ENCODE peak calls at places on chromosomes 5 and 9, in six cellular contexts. T is neuronal stem cell; U is effector memory CD4-positive, alpha-beta T cell; E is colonic mucosa; R is A549; M is spleen. X is an unnamed sample.

GRCh38 chr5:66242050-66242449 is 98.0 kb downstream of the SREK1 start:
- DNase-seq in M (no peak), E (no peak), R (no peak), T (no peak), U (no peak), X (no peak)

GRCh38 chr9:88917375-88917774 is 73.9 kb upstream of the S1PR3 start:
- DNase-seq in T (no peak), E (no peak), U (no peak), R (no peak), M (no peak), X (no peak)

GRCh38 chr5:136656811-136657210 is 291.5 kb upstream of the TRPC7 start:
- DNase-seq in T (no peak), R (peak; percentile 6), M (no peak), E (no peak), U (no peak), X (no peak)

GRCh38 chr9:133939845-133940244 is 52.3 kb downstream of the VAV2 start:
- DNase-seq in U (no peak), E (no peak), T (no peak), M (peak; percentile 64), R (no peak), X (no peak)

GRCh38 chr9:102986425-102986824 is 8.7 kb upstream of the CYLC2 start:
- DNase-seq in R (no peak), T (no peak), M (no peak), U (no peak), E (no peak), X (no peak)

GRCh38 chr5:115396698-115397097 is 100.2 kb upstream of the CCDC112 start:
- DNase-seq in M (no peak), R (no peak), U (no peak), T (no peak), E (no peak), X (no peak)

GRCh38 chr5:96049398-96050272 is 88.0 kb upstream of the ELL2 start:
- DNase-seq in U (no peak), T (no peak), R (peak; percentile 27), M (no peak), E (no peak), X (no peak)

GRCh38 chr9:118578467-118578866 is 790.8 kb downstream of the BRINP1 start:
- DNase-seq in E (no peak), R (no peak), U (no peak), T (no peak), M (no peak), X (no peak)

GRCh38 chr9:129235931-129236331 is 57.9 kb upstream of the IER5L start:
- DNase-seq in T (no peak), E (no peak), M (peak; percentile 84), U (peak; percentile 59), R (no peak), X (peak; percentile 37)

GRCh38 chr5:145510324-145510723 is 324.8 kb downstream of the PRELID2 start:
- DNase-seq in R (no peak), T (no peak), M (no peak), E (no peak), U (no peak), X (no peak)

GRCh38 chr9:88801214-88801796 is 190.0 kb upstream of the S1PR3 start:
- DNase-seq in U (no peak), E (no peak), M (no peak), R (no peak), T (no peak), X (no peak)

GRCh38 chr5:157989296-157989695 is 130.4 kb upstream of the CLINT1 start:
- DNase-seq in T (no peak), U (no peak), R (no peak), M (no peak), E (no peak), X (no peak)

GRCh38 chr9:30172206-30172605 is 2212.2 kb upstream of the ACO1 start:
- DNase-seq in M (no peak), T (no peak), E (no peak), U (no peak), R (no peak), X (no peak)

GRCh38 chr5:44914221-44914620 is 105.5 kb downstream of the MRPS30 start:
- DNase-seq in T (no peak), U (no peak), E (no peak), R (no peak), M (no peak), X (no peak)

GRCh38 chr5:174491761-174492350 is 232.5 kb upstream of the MSX2 start:
- DNase-seq in E (no peak), T (no peak), R (no peak), M (no peak), U (no peak), X (no peak)

GRCh38 chr5:10975915-10976314 is 214.9 kb upstream of the DAP start:
- DNase-seq in U (no peak), M (no peak), R (no peak), E (no peak), T (no peak), X (no peak)

GRCh38 chr5:173318338-173318737 is 9.9 kb downstream of the STC2 start:
- DNase-seq in U (no peak), T (no peak), R (no peak), M (no peak), E (no peak), X (no peak)

GRCh38 chr5:173318881-173319609 is 9.2 kb downstream of the STC2 start:
- DNase-seq in E (no peak), M (peak; percentile 31), R (no peak), T (no peak), U (no peak), X (no peak)

GRCh38 chr5:173316463-173317020 is 11.7 kb downstream of the STC2 start:
- DNase-seq in U (no peak), R (no peak), M (no peak), T (no peak), E (no peak), X (no peak)

GRCh38 chr5:173317091-173317685 is 11.0 kb downstream of the STC2 start:
- DNase-seq in R (no peak), U (no peak), E (no peak), T (no peak), M (peak; percentile 62), X (no peak)

DNA sequence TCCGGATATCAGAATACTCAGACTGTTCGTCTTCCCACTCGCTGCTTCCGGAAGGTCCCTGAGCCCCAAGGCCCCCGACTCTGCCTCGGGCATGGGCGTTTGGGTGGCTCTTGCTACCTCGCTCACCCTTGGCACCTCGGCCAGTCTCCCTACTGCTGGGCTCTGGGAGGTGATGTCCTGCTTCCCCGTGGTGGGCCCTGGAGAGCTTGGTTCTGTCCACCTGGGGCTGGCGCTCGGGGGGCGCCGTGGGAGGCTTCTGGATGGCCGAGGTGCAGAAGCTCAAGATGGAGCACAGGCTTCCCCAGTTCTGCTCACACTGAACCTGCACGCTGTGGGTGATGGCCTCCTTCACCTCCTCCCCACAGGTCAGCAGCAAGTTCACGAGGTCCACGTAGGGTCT is 10.4 kb downstream of the STC2 start:
- DNase-seq in E (no peak), T (no peak), U (no peak), M (peak; percentile 59), R (no peak), X (no peak)
- H3K4me1 ChIP-seq in E (no peaks in the 10 kb centered on the region), T (peaks cover 12% of the 10 kb centered on the region), U (no peaks in the 10 kb centered on the region), M (no peaks in the 10 kb centered on the region), R (no peaks in the 10 kb centered on the region), X (no peaks in the 10 kb centered on the region)

GRCh38 chr5:113612060-113612496 is 98.6 kb downstream of the YTHDC2 start:
- DNase-seq in U (no peak), R (peak; percentile 35), T (peak; percentile 11), E (no peak), M (no peak), X (peak; percentile 20)

GRCh38 chr5:113615708-113616107 is 102.2 kb downstream of the YTHDC2 start:
- DNase-seq in R (no peak), E (no peak), M (no peak), U (no peak), T (no peak), X (no peak)

GRCh38 chr5:113614191-113614590 is 100.7 kb downstream of the YTHDC2 start:
- DNase-seq in R (no peak), E (no peak), U (no peak), M (no peak), T (no peak), X (no peak)

DNA sequence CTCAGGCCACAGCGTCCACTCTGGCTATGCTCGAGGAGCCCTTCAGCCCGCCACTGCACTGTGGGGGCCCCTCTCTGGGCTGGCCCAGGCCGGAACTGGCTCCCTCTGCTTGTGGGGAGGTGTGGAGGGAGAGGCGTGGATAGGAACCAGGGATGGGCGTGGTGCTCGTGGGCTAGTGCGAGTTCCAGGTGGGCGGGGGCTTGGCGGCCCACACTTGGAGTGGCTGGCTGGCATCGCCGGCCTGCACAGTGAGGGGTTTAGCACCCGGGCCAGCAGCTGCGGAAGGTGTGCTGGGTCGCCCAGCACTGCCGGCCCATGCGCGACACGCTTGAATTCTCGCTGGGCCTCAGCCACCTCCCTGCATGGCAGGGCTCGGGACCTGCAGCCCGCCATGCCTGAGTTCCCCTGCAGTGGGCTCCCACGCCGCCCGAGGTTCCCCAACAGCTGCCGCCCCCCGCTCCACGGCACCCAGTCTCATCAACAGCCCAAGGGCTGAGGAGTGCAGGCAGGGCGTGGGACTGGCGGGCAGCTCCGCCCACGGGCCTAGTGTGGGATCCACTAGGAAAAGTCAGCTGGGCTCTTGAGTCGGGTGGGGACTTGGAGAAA is 103.8 kb downstream of the YTHDC2 start:
- DNase-seq in E (no peak), R (no peak), U (no peak), M (no peak), T (no peak), X (no peak)
- H3K27ac ChIP-seq in E (no peak overlapping the region), R (no peak overlapping the region), U (no peak overlapping the region), M (no peak overlapping the region), T (no peak overlapping the region), X (no peak overlapping the region)

GRCh38 chr5:68264024-68264956 is 48.7 kb downstream of the PIK3R1 start:
- DNase-seq in U (no peak), M (no peak), T (no peak), R (no peak), E (peak; percentile 30), X (no peak)

GRCh38 chr5:68265822-68266395 is 50.4 kb downstream of the PIK3R1 start:
- DNase-seq in R (no peak), E (no peak), M (no peak), T (no peak), U (no peak), X (no peak)

GRCh38 chr5:68266457-68266856 is 50.9 kb downstream of the PIK3R1 start:
- DNase-seq in T (no peak), M (no peak), R (no peak), U (no peak), E (no peak), X (no peak)

GRCh38 chr5:68267044-68267443 is 51.5 kb downstream of the PIK3R1 start:
- DNase-seq in E (no peak), M (no peak), T (no peak), U (no peak), R (no peak), X (no peak)

GRCh38 chr5:68265347-68265746 is 49.8 kb downstream of the PIK3R1 start:
- DNase-seq in U (no peak), E (no peak), T (no peak), R (no peak), M (no peak), X (no peak)
- H3K4me1 ChIP-seq in U (peaks cover 29% of the 10 kb centered on the region), E (peaks cover 26% of the 10 kb centered on the region), T (no peaks in the 10 kb centered on the region), R (peaks cover 16% of the 10 kb centered on the region), M (peaks cover 56% of the 10 kb centered on the region), X (peaks cover 78% of the 10 kb centered on the region)

DNA sequence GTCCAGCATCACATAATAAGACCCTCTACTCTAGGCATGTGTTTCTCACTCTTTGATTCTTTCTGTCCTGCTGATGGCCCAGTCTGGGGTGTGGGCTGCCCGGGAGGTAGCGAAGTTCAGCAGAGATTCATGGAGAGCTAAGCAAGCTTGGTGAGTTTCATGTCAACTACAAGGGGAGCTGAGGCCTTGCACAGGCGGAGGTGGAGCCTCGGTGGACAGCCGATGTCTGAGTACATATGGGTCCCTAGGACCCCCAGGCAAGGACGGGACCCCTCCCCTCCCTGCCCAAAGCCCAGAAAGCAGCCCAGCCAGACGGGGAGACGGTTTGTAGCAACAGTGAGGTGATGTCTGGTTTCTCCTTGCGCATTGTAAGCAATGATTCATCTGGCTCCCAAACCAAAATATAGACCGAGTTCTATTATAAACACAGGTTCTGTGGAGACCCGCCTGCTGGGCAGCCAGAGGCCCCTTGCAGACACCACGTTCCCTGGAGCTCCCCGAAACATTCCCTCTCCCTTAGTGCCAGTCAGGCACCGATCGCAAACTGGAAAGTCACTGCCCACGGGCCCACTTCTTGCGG is 45.5 kb downstream of the COL27A1 start:
- DNase-seq in E (no peak), U (no peak), T (no peak), R (no peak), M (no peak), X (no peak)
- H3K27ac ChIP-seq in E (no peak overlapping the region), U (no peak overlapping the region), T (no peak overlapping the region), R (no peak overlapping the region), M (no peak overlapping the region), X (no peak overlapping the region)